ENCODE peak calls at places on chromosomes 6 and 20, in six cellular contexts. O is effector memory CD4-positive, alpha-beta T cell; Z is hypothalamus; A is activated naive CD4-positive, alpha-beta T cell; B is NCI-H1436; K is bronchial epithelial cell. I is an unnamed sample.

GRCh38 chr6:95841560-95841959 is 174.2 kb upstream of the FUT9 start:
- DNase-seq in O (no peak), Z (no peak), A (no peak), B (no peak), K (no peak), I (no peak)

GRCh38 chr6:27592481-27593199 is 119.7 kb upstream of the ZNF184 start:
- DNase-seq in O (no peak), Z (no peak), A (no peak), B (no peak), K (peak; percentile 87), I (peak; percentile 91)

GRCh38 chr6:113997106-113997505 is 26.2 kb upstream of the HDAC2 start:
- DNase-seq in O (no peak), Z (no peak), A (no peak), B (no peak), K (peak; percentile 74), I (peak; percentile 66)

GRCh38 chr20:34516874-34517542 is 786 bp downstream of the DYNLRB1 start:
- DNase-seq in O (no peak), Z (no peak), A (no peak), B (no peak), K (peak; percentile 17), I (no peak)

GRCh38 chr6:73036689-73037088 is 188.6 kb downstream of the KHDC1L start:
- DNase-seq in O (no peak), Z (no peak), A (no peak), B (no peak), K (no peak), I (no peak)

GRCh38 chr6:107690864-107691661 is 133.1 kb downstream of the SCML4 start:
- DNase-seq in O (no peak), Z (no peak), A (no peak), B (no peak), K (peak; percentile 6), I (no peak)

GRCh38 chr6:83127976-83128375 is 60.5 kb downstream of the DOP1A start:
- DNase-seq in O (no peak), Z (no peak), A (no peak), B (no peak), K (no peak), I (no peak)

GRCh38 chr6:157393667-157394329 is 12.8 kb downstream of the ZDHHC14 start:
- DNase-seq in O (no peak), Z (no peak), A (no peak), B (no peak), K (no peak), I (no peak)

GRCh38 chr20:36367907-36368306 is 61.8 kb downstream of the DLGAP4 start:
- DNase-seq in O (no peak), Z (no peak), A (no peak), B (no peak), K (no peak), I (no peak)

I was measured in H4.